ENCODE peak calls at places on chromosomes 12 and 14, in six cellular contexts. J is K562, U is HepG2, S is GM12878, L is A549, M is SK-N-SH. C is an unnamed sample.

GRCh38 chr12:43795716-43796282 is 10.3 kb downstream of the TWF1 start:
- DNase-seq in J (no peak), S (no peak), L (no peak), M (no peak), U (peak; percentile 60), C (peak; percentile 21)

GRCh38 chr12:124327362-124328043 is 32.6 kb downstream of the RFLNA start:
- DNase-seq in L (no peak), M (no peak), S (no peak), U (no peak), J (no peak), C (no peak)

GRCh38 chr12:49507139-49507538 is 31.7 kb upstream of the KCNH3 start:
- DNase-seq in L (peak; percentile 67), S (no peak), J (no peak), M (no peak), U (no peak), C (peak; percentile 96)

GRCh38 chr12:120363274-120363855 is 5.6 kb downstream of the MSI1 start:
- DNase-seq in J (no peak), M (peak; percentile 56), S (no peak), U (no peak), L (no peak), C (no peak)

GRCh38 chr14:69620211-69620611 is 8.8 kb downstream of the SUSD6 start:
- DNase-seq in J (no peak), S (no peak), M (no peak), L (no peak), U (no peak), C (no peak)

GRCh38 chr12:69484428-69484827 is 14.2 kb downstream of the FRS2 start:
- DNase-seq in J (no peak), S (no peak), L (no peak), M (no peak), U (peak; percentile 12), C (no peak)

GRCh38 chr14:39265741-39266588 is 32.2 kb downstream of the MIA2 start:
- DNase-seq in M (no peak), S (no peak), L (no peak), U (no peak), J (no peak), C (peak; percentile 26)

GRCh38 chr12:50220357-50221061 is 53.3 kb upstream of the CERS5 start:
- DNase-seq in U (no peak), S (peak; percentile 57), L (no peak), M (peak; percentile 32), J (no peak), C (peak; percentile 72)

GRCh38 chr14:103542545-103543088 is 13.6 kb downstream of the TRMT61A start:
- DNase-seq in J (no peak), S (no peak), L (no peak), M (peak; percentile 67), U (no peak), C (no peak)

GRCh38 chr14:89374908-89375307 is 42.1 kb downstream of the FOXN3 start:
- DNase-seq in M (no peak), S (no peak), U (no peak), L (no peak), J (no peak), C (no peak)

GRCh38 chr12:6563448-6564050 is 4.5 kb downstream of the NOP2 start:
- DNase-seq in L (peak; percentile 65), U (peak; percentile 54), J (peak; percentile 46), M (peak; percentile 73), S (no peak), C (peak; percentile 40)

GRCh38 chr14:23513466-23514008 is 38.0 kb downstream of the ZFHX2 start:
- DNase-seq in L (no peak), S (no peak), J (no peak), M (no peak), U (no peak), C (no peak)

GRCh38 chr12:105064564-105065222 is 19.6 kb downstream of the ALDH1L2 start:
- DNase-seq in L (no peak), J (no peak), M (no peak), S (no peak), U (no peak), C (no peak)

GRCh38 chr12:115375188-115375991 is 691.4 kb upstream of the TBX3 start:
- DNase-seq in J (no peak), U (peak; percentile 28), S (peak; percentile 65), M (no peak), L (no peak), C (peak; percentile 81)

GRCh38 chr12:47935196-47935595 is 28.2 kb upstream of the TMEM106C start:
- DNase-seq in M (peak; percentile 80), J (no peak), U (peak; percentile 33), S (no peak), L (no peak), C (peak; percentile 82)

GRCh38 chr12:84913151-84913550 is 552 bp upstream of the SLC6A15 start:
- DNase-seq in M (peak; percentile 21), J (no peak), S (no peak), L (no peak), U (no peak), C (no peak)

GRCh38 chr12:28232212-28232928 is 42.1 kb downstream of the CCDC91 start:
- DNase-seq in S (no peak), U (no peak), J (no peak), L (no peak), M (no peak), C (no peak)

GRCh38 chr14:103576371-103577024 is 13.7 kb downstream of the COA8 start:
- DNase-seq in L (peak; percentile 81), U (no peak), M (peak; percentile 92), S (no peak), J (no peak), C (peak; percentile 80)

GRCh38 chr14:87617079-87617478 is 375.9 kb downstream of the GALC start:
- DNase-seq in S (no peak), U (no peak), M (no peak), J (no peak), L (no peak), C (no peak)

GRCh38 chr12:106246891-106247730 is 709 bp downstream of the CKAP4 start:
- DNase-seq in J (peak; percentile 39), M (peak; percentile 81), L (peak; percentile 67), S (no peak), U (no peak), C (peak; percentile 61)

GRCh38 chr12:3263939-3264699 is 186.9 kb downstream of the TSPAN9 start:
- DNase-seq in J (no peak), S (no peak), L (no peak), U (no peak), M (peak; percentile 93), C (no peak)

GRCh38 chr14:52369305-52369781 is 55.2 kb downstream of the PTGER2 start:
- DNase-seq in J (no peak), L (no peak), S (no peak), M (no peak), U (no peak), C (peak; percentile 54)
- TF ChIP-seq SMC3 in J (no peak), L (no peak), S (no peak), M (no peak), U (no peak), C (no peak)

GRCh38 chr12:21764063-21764462 is 10.4 kb downstream of the KCNJ8 start:
- DNase-seq in S (no peak), M (no peak), L (no peak), U (no peak), J (no peak), C (no peak)
- TF ChIP-seq SMC3 in S (no peak), M (no peak), L (no peak), U (no peak), J (no peak), C (no peak)

GRCh38 chr14:105470812-105471771 is 3.5 kb upstream of the CRIP2 start:
- DNase-seq in M (peak; percentile 83), U (no peak), S (no peak), J (peak; percentile 22), L (no peak), C (no peak)

GRCh38 chr14:105473033-105473676 is 1.5 kb upstream of the CRIP2 start:
- DNase-seq in S (no peak), U (no peak), L (no peak), J (no peak), M (peak; percentile 81), C (no peak)

GRCh38 chr14:105471823-105472495 is 2.7 kb upstream of the CRIP2 start:
- DNase-seq in L (no peak), M (no peak), J (no peak), S (no peak), U (no peak), C (no peak)

GRCh38 chr14:105473677-105474477 is 744 bp upstream of the CRIP2 start:
- DNase-seq in J (peak; percentile 85), S (no peak), L (peak; percentile 89), M (peak; percentile 85), U (peak; percentile 77), C (peak; percentile 78)

DNA sequence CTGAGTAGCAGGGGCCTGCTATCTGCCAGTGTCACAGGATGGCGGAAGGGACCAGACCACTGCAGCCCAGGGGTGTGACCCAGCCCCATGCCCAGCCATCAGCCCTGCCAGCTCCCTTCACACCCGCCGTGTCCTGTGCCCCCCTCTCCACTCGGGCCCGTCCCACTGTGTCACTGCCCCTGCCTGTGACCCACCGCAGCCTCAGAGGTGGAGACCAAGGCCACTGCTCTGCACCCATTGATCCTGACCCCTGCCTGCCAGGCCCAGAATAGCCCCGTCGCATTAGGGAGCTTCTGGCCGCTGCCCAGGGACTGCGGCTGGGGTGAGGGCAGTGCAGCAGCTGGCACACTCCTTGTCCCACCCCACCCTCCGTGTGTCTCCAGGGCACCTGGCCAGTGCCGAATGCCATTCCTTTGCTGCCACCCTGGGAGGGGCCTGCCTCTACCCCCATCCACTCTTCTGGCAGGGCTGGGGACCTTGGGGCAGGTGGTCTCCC is 2.1 kb upstream of the CRIP2 start:
- DNase-seq in J (no peak), L (no peak), S (no peak), M (peak; percentile 72), U (no peak), C (no peak)
- TF ChIP-seq SMC3 in J (no peak), L (no peak), S (no peak), M (no peak), U (no peak), C (no peak)

DNA sequence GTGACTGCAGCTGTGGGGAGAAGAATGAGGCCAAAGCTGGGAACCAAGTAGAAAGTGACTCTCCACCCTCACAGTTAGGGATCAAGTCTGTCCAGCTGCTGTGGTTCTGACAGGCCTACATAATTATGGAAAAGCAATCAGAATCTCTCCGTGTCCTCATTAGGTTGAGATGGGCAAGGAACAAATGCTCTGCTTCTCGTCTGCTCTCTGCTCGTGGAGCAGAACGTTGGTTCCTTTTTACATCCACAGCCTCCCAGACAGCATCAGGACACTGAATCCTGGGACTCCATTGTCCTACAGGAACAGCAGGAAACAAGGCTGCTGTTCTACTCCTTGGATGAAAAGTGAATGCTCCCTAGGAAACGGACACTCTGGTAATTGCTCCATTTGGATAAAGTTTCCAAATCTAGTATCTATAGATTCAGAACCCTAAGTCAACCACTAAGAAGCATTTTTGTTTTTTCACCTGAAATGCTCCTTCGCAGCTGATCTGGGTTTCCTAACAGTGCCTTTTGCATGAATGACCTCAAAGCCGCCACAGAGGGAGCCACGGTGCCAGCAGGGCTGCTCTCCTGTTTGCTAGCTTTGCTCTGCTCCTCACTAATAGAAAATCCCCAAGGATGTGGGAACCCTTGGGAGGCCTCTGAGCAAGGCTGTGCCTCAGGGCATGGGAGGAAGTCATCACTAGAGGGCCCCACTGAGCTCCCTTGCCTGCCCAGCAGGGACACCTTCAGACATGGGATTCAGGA is 102.0 kb downstream of the EGLN3 start:
- DNase-seq in J (peak; percentile 38), L (peak; percentile 51), S (no peak), U (peak; percentile 81), M (peak; percentile 50), C (peak; percentile 10)
- TF ChIP-seq SMC3 in J (peak; percentile 34), L (peak; percentile 76), S (peak; percentile 68), U (peak; percentile 99), M (peak; percentile 68), C (peak; percentile 33)

GRCh38 chr14:95273041-95273978 is 46.4 kb downstream of the CLMN start:
- DNase-seq in J (no peak), U (peak; percentile 82), L (no peak), M (no peak), S (no peak), C (no peak)
- TF ChIP-seq SMC3 in J (no peak), U (no peak), L (no peak), M (no peak), S (no peak), C (no peak)

GRCh38 chr12:56038022-56038665 is 3.6 kb upstream of the RPS26 start:
- DNase-seq in L (no peak), U (no peak), S (no peak), M (no peak), J (no peak), C (no peak)
- TF ChIP-seq SMC3 in L (no peak), U (no peak), S (no peak), M (no peak), J (no peak), C (no peak)